ENCODE peak calls at places on chromosomes 16 and 17, in five cellular contexts. F, N, O, W and U are unnamed samples.

GRCh38 chr17:79368521-79368920 is 242.3 kb downstream of the RBFOX3 start:
- DNase-seq in F (no peak), N (no peak), O (no peak), W (no peak), U (no peak)

GRCh38 chr17:17940451-17940911 is 31.7 kb downstream of the TOM1L2 start:
- DNase-seq in F (no peak), N (no peak), O (no peak), W (no peak), U (no peak)

GRCh38 chr17:78522031-78522809 is 55.0 kb downstream of the DNAH17 start:
- DNase-seq in F (no peak), N (no peak), O (no peak), W (no peak), U (no peak)

GRCh38 chr16:25257956-25258855 is 561 bp upstream of the ZKSCAN2 start:
- DNase-seq in F (peak), N (peak), O (peak), W (peak), U (peak)

GRCh38 chr17:4176803-4177472 is 33.9 kb downstream of the CYB5D2 start:
- DNase-seq in F (no peak), N (no peak), O (no peak), W (no peak), U (no peak)

GRCh38 chr17:28404812-28405570 is 1.0 kb downstream of the SLC46A1 start:
- DNase-seq in F (no peak), N (no peak), O (no peak), W (no peak), U (no peak)

GRCh38 chr17:44355642-44356099 is 8.0 kb downstream of the FAM171A2 start:
- DNase-seq in F (no peak), N (no peak), O (no peak), W (no peak), U (no peak)

GRCh38 chr16:19284207-19284606 is 1.3 kb upstream of the CLEC19A start:
- DNase-seq in F (no peak), N (peak), O (no peak), W (no peak), U (no peak)

GRCh38 chr16:8655184-8655717 is 19.2 kb upstream of the ABAT start:
- DNase-seq in F (no peak), N (peak), O (no peak), W (no peak), U (no peak)